ENCODE peak calls at places on chromosomes 2 and 18, in ten cellular contexts. M, X, H, K, L, Q, Z, N, Y and E are unnamed samples.
A peak's percentile ranks its signal among the peaks of the same experiment; 100 is the strongest.

GRCh38 chr2:157572725-157573124 is 55.9 kb downstream of the ACVR1C start:
- DNase-seq in H (peak; percentile 22), N (no peak), K (no peak), Y (peak; percentile 13), X (no peak), Z (no peak), L (no peak), Q (no peak), M (no peak), E (peak; percentile 20)

GRCh38 chr2:161796192-161796591 is 172.0 kb downstream of the SLC4A10 start:
- DNase-seq in N (no peak), L (peak; percentile 63), M (no peak), Q (no peak), H (peak; percentile 33), X (peak; percentile 12), Y (no peak), K (no peak), Z (no peak), E (no peak)

GRCh38 chr2:17416891-17417391 is 101.3 kb downstream of the RAD51AP2 start:
- DNase-seq in Y (no peak), L (peak; percentile 81), Q (no peak), H (peak; percentile 100), Z (no peak), M (no peak), K (no peak), N (peak; percentile 91), X (no peak), E (no peak)

GRCh38 chr2:167127135-167127534 is 238.9 kb downstream of the XIRP2 start:
- DNase-seq in Z (no peak), K (no peak), Q (no peak), L (peak; percentile 69), X (no peak), M (no peak), H (peak; percentile 53), Y (no peak), N (peak; percentile 44), E (no peak)

GRCh38 chr2:134381141-134381540 is 127.3 kb downstream of the MGAT5 start:
- DNase-seq in H (no peak), N (no peak), M (no peak), K (no peak), Q (no peak), X (no peak), Y (no peak), Z (no peak), L (no peak), E (no peak)

GRCh38 chr18:48781041-48781989 is 169.4 kb downstream of the SMAD7 start:
- DNase-seq in Y (no peak), L (peak; percentile 15), K (no peak), H (no peak), X (peak; percentile 99), Z (no peak), Q (peak; percentile 96), N (peak; percentile 86), M (peak; percentile 23), E (peak; percentile 89)

GRCh38 chr2:16765356-16765755 is 99.7 kb upstream of the CYRIA start:
- DNase-seq in Z (no peak), Q (no peak), N (no peak), X (no peak), K (no peak), L (no peak), H (peak; percentile 33), Y (no peak), M (no peak), E (no peak)

GRCh38 chr2:88059979-88060906 is 4.7 kb upstream of the KRCC1 start:
- DNase-seq in Y (peak; percentile 32), L (peak; percentile 50), K (peak; percentile 44), H (peak; percentile 60), N (peak; percentile 5), Q (no peak), X (no peak), Z (peak; percentile 19), M (peak; percentile 22), E (peak; percentile 62)

GRCh38 chr2:36618381-36618780 is 20.4 kb upstream of the FEZ2 start:
- DNase-seq in X (no peak), H (peak; percentile 90), Z (no peak), Q (no peak), L (peak; percentile 82), Y (peak; percentile 81), M (peak; percentile 66), N (peak; percentile 74), K (no peak), E (peak; percentile 73)